ENCODE peak calls at places on chromosomes 16 and 17, in four cellular contexts. H, R, Q and S are unnamed samples.

GRCh38 chr17:20702692-20703091 is 123.2 kb downstream of the CDRT15L2 start:
- DNase-seq in Q (no peak), H (no peak), R (no peak), S (no peak)

GRCh38 chr16:11004351-11004750 is 60.0 kb downstream of the CLEC16A start:
- DNase-seq in Q (no peak), H (no peak), R (no peak), S (no peak)

GRCh38 chr17:5003214-5003867 is 5.6 kb downstream of the KIF1C start:
- DNase-seq in Q (no peak), R (no peak), H (no peak), S (no peak)

GRCh38 chr17:40935624-40936023 is 1.8 kb downstream of the KRT23 start:
- DNase-seq in H (no peak), Q (no peak), R (no peak), S (no peak)

GRCh38 chr17:83201206-83202001 is 122.0 kb downstream of the METRNL start:
- DNase-seq in H (no peak), Q (no peak), R (no peak), S (no peak)

GRCh38 chr17:62094175-62094574 is 29.1 kb upstream of the MED13 start:
- DNase-seq in Q (no peak), R (no peak), H (no peak), S (no peak)

GRCh38 chr16:69880640-69881133 is 70.4 kb upstream of the CLEC18A start:
- DNase-seq in H (no peak), Q (no peak), R (no peak), S (no peak)

GRCh38 chr16:19748389-19749110 is 30.5 kb downstream of the IQCK start:
- DNase-seq in Q (no peak), H (no peak), R (no peak), S (no peak)

GRCh38 chr17:57455063-57455914 is 199.0 kb downstream of the MSI2 start:
- DNase-seq in Q (no peak), R (no peak), H (no peak), S (no peak)

GRCh38 chr17:47190770-47191169 is 1.7 kb upstream of the CDC27 start:
- DNase-seq in R (no peak), H (no peak), Q (no peak), S (no peak)

GRCh38 chr16:84446596-84447392 is 57.7 kb downstream of the MEAK7 start:
- DNase-seq in Q (no peak), H (no peak), R (peak), S (no peak)

GRCh38 chr16:1979271-1980025 is 1.8 kb downstream of the NOXO1 start:
- DNase-seq in R (no peak), H (no peak), Q (no peak), S (peak)

GRCh38 chr17:38341035-38341721 is 2.6 kb downstream of the GPR179 start:
- DNase-seq in Q (no peak), H (no peak), R (peak), S (peak)